ENCODE peak calls at places on chromosomes 11 and 22, in nine cellular contexts. K, U, C, I, B, T, O, Z and Y are unnamed samples.
A peak's percentile ranks its signal among the peaks of the same experiment; 100 is the strongest.

GRCh38 chr11:123103326-123103980 is 41.5 kb upstream of the HSPA8 start:
- DNase-seq in K (peak; percentile 6), U (peak; percentile 46), C (peak; percentile 83), I (peak; percentile 45), B (peak; percentile 55), T (peak; percentile 46), O (peak; percentile 69), Z (peak; percentile 75), Y (peak; percentile 22)

GRCh38 chr11:8019671-8020597 is 32.8 kb downstream of the EIF3F start:
- DNase-seq in K (no peak), U (peak; percentile 53), C (peak; percentile 32), I (no peak), B (peak; percentile 64), T (peak; percentile 17), O (no peak), Z (peak; percentile 16), Y (no peak)

GRCh38 chr11:15783619-15784018 is 572.7 kb downstream of the SOX6 start:
- DNase-seq in K (no peak), U (no peak), C (no peak), I (no peak), B (no peak), T (no peak), O (no peak), Z (no peak), Y (no peak)

GRCh38 chr11:24866743-24867142 is 369.9 kb downstream of the LUZP2 start:
- DNase-seq in K (no peak), U (no peak), C (no peak), I (no peak), B (no peak), T (no peak), O (no peak), Z (no peak), Y (no peak)

GRCh38 chr11:57499413-57499982 is 16.0 kb downstream of the SLC43A1 start:
- DNase-seq in K (peak; percentile 36), U (peak; percentile 69), C (peak; percentile 93), I (peak; percentile 74), B (peak; percentile 99), T (peak; percentile 94), O (peak; percentile 85), Z (peak; percentile 91), Y (peak; percentile 99)

GRCh38 chr22:41939981-41940852 is 6.7 kb downstream of the CENPM start:
- DNase-seq in K (peak; percentile 98), U (peak; percentile 98), C (no peak), I (peak; percentile 90), B (no peak), T (peak; percentile 4), O (no peak), Z (no peak), Y (no peak)

GRCh38 chr11:78922886-78923625 is 348.4 kb upstream of the NARS2 start:
- DNase-seq in K (no peak), U (no peak), C (no peak), I (no peak), B (no peak), T (no peak), O (no peak), Z (no peak), Y (no peak)

GRCh38 chr22:42933783-42934144 is 76.7 kb upstream of the ARFGAP3 start:
- DNase-seq in K (no peak), U (no peak), C (peak; percentile 96), I (no peak), B (no peak), T (no peak), O (peak; percentile 82), Z (peak; percentile 98), Y (no peak)

GRCh38 chr11:34194576-34195335 is 89.3 kb downstream of the NAT10 start:
- DNase-seq in K (no peak), U (no peak), C (no peak), I (no peak), B (no peak), T (no peak), O (no peak), Z (peak; percentile 87), Y (peak; percentile 33)

GRCh38 chr22:42414565-42415298 is 17.5 kb downstream of the NFAM1 start:
- DNase-seq in K (no peak), U (no peak), C (no peak), I (no peak), B (no peak), T (no peak), O (no peak), Z (peak; percentile 11), Y (no peak)

GRCh38 chr11:10934293-10934850 is 76.5 kb upstream of the ZBED5 start:
- DNase-seq in K (no peak), U (no peak), C (no peak), I (no peak), B (no peak), T (no peak), O (no peak), Z (peak; percentile 24), Y (no peak)

GRCh38 chr11:125903753-125904659 is at the start of gene DDX25:
- DNase-seq in K (no peak), U (peak; percentile 42), C (no peak), I (peak; percentile 26), B (peak; percentile 31), T (peak; percentile 69), O (no peak), Z (peak; percentile 21), Y (peak; percentile 78)

GRCh38 chr11:77590194-77590591 is 440 bp downstream of the AQP11 start:
- DNase-seq in K (no peak), U (no peak), C (peak; percentile 29), I (peak; percentile 48), B (peak; percentile 38), T (peak; percentile 14), O (no peak), Z (peak; percentile 77), Y (peak; percentile 34)

GRCh38 chr11:44564198-44564597 is 1.3 kb upstream of the CD82 start:
- DNase-seq in K (no peak), U (no peak), C (no peak), I (peak; percentile 81), B (peak; percentile 51), T (no peak), O (no peak), Z (no peak), Y (no peak)

GRCh38 chr11:2084721-2085120 is 54.5 kb downstream of the IGF2 start:
- DNase-seq in K (no peak), U (no peak), C (no peak), I (no peak), B (no peak), T (no peak), O (no peak), Z (no peak), Y (no peak)

GRCh38 chr11:73177380-73178091 is 35.4 kb upstream of the FCHSD2 start:
- DNase-seq in K (no peak), U (no peak), C (peak; percentile 41), I (no peak), B (peak; percentile 68), T (no peak), O (no peak), Z (no peak), Y (no peak)